ENCODE peak calls at places on chromosomes 2 and 18, in four cellular contexts. U is A549, I is glutamatergic neuron, H is foreskin fibroblast. O is an unnamed sample.

GRCh38 chr2:111100765-111101162 is 19.9 kb upstream of the BCL2L11 start:
- DNase-seq in U (peak), I (no peak), H (no peak), O (peak)

GRCh38 chr2:176088937-176089842 is 3.3 kb upstream of the HOXD13 start:
- DNase-seq in U (no peak), I (no peak), H (no peak), O (no peak)

GRCh38 chr2:128949360-128949759 is 630.7 kb upstream of the HS6ST1 start:
- DNase-seq in U (no peak), I (no peak), H (no peak), O (no peak)

GRCh38 chr2:205405752-205406151 is 276.5 kb upstream of the NRP2 start:
- DNase-seq in U (no peak), I (no peak), H (peak), O (no peak)

GRCh38 chr2:44137048-44137447 is 31.6 kb upstream of the PPM1B start:
- DNase-seq in U (no peak), I (no peak), H (no peak), O (no peak)

GRCh38 chr2:150133623-150134022 is 353.8 kb downstream of the RND3 start:
- DNase-seq in U (peak), I (no peak), H (peak), O (peak)

GRCh38 chr2:95025406-95026319 is at the start of gene MAL:
- DNase-seq in U (peak), I (peak), H (no peak), O (peak)

GRCh38 chr2:37802899-37803379 is 122.1 kb upstream of the RMDN2 start:
- DNase-seq in U (peak), I (no peak), H (peak), O (no peak)

GRCh38 chr2:36780231-36780808 is 83.8 kb downstream of the VIT start:
- DNase-seq in U (peak), I (no peak), H (peak), O (peak)

GRCh38 chr2:177275041-177275440 is 10.5 kb upstream of the NFE2L2 start:
- DNase-seq in U (peak), I (no peak), H (peak), O (no peak)

GRCh38 chr18:10170375-10170774 is 256.6 kb downstream of the VAPA start:
- DNase-seq in U (no peak), I (no peak), H (no peak), O (no peak)

GRCh38 chr2:128311755-128312341 is 6.8 kb downstream of the HS6ST1 start:
- DNase-seq in U (no peak), I (no peak), H (no peak), O (no peak)

GRCh38 chr2:158772306-158773078 is 22.6 kb upstream of the DAPL1 start:
- DNase-seq in U (no peak), I (no peak), H (no peak), O (no peak)

GRCh38 chr2:232142049-232142448 is 180.5 kb downstream of the DIS3L2 start:
- DNase-seq in U (peak), I (peak), H (no peak), O (peak)

GRCh38 chr2:63712748-63713147 is 124.0 kb downstream of the MDH1 start:
- DNase-seq in U (peak), I (no peak), H (peak), O (no peak)

GRCh38 chr2:33275689-33276444 is 200.6 kb upstream of the RASGRP3 start:
- DNase-seq in U (peak), I (no peak), H (peak), O (no peak)

GRCh38 chr2:20104900-20105545 is 53.6 kb upstream of the LAPTM4A start:
- DNase-seq in U (no peak), I (no peak), H (no peak), O (no peak)

GRCh38 chr2:38170098-38170497 is 94.1 kb upstream of the CYP1B1 start:
- DNase-seq in U (no peak), I (no peak), H (peak), O (no peak)

GRCh38 chr2:237858294-237859081 is 935 bp upstream of the RAMP1 start:
- DNase-seq in U (peak), I (peak), H (peak), O (peak)

GRCh38 chr2:105856576-105856975 is 111.9 kb downstream of the NCK2 start:
- DNase-seq in U (no peak), I (no peak), H (no peak), O (no peak)

GRCh38 chr2:147845608-147846002 is 776 bp downstream of the ACVR2A start:
- DNase-seq in U (no peak), I (no peak), H (no peak), O (no peak)

GRCh38 chr2:188369365-188369764 is 77.7 kb downstream of the GULP1 start:
- DNase-seq in U (peak), I (no peak), H (peak), O (peak)

GRCh38 chr2:138787053-138787666 is 7.0 kb upstream of the NXPH2 start:
- DNase-seq in U (peak), I (no peak), H (peak), O (peak)

GRCh38 chr2:52501715-52502475 is 1265.7 kb upstream of the CHAC2 start:
- DNase-seq in U (no peak), I (no peak), H (no peak), O (no peak)

GRCh38 chr2:26011990-26012856 is 21.7 kb upstream of the RAB10 start:
- DNase-seq in U (peak), I (no peak), H (no peak), O (no peak)

GRCh38 chr18:79963658-79964329 is 649 bp upstream of the HSBP1L1 start:
- DNase-seq in U (no peak), I (no peak), H (no peak), O (no peak)

GRCh38 chr18:80044072-80044471 is 9.8 kb downstream of the RBFA start:
- DNase-seq in U (no peak), I (no peak), H (no peak), O (no peak)

GRCh38 chr2:11876436-11876835 is 130.0 kb downstream of the LPIN1 start:
- DNase-seq in U (no peak), I (no peak), H (no peak), O (no peak)

GRCh38 chr2:240329116-240329665 is 106.3 kb upstream of the GPC1 start:
- DNase-seq in U (no peak), I (no peak), H (no peak), O (no peak)

GRCh38 chr2:200661477-200661876 is 75.7 kb downstream of the AOX1 start:
- DNase-seq in U (no peak), I (no peak), H (no peak), O (no peak)

GRCh38 chr2:187003038-187003543 is 154.1 kb upstream of the ZSWIM2 start:
- DNase-seq in U (no peak), I (no peak), H (no peak), O (no peak)

GRCh38 chr2:72935611-72935957 is 18.3 kb downstream of the EMX1 start:
- DNase-seq in U (no peak), I (no peak), H (no peak), O (no peak)

GRCh38 chr18:1062592-1062991 is 157.9 kb downstream of the ADCYAP1 start:
- DNase-seq in U (peak), I (no peak), H (no peak), O (no peak)

GRCh38 chr2:197189770-197190434 is 120.7 kb downstream of the ANKRD44 start:
- DNase-seq in U (no peak), I (no peak), H (no peak), O (no peak)

GRCh38 chr18:38250981-38251380 is 685.4 kb upstream of the CELF4 start:
- DNase-seq in U (no peak), I (no peak), H (no peak), O (no peak)

GRCh38 chr2:128260239-128261138 is 58.2 kb downstream of the HS6ST1 start:
- DNase-seq in U (peak), I (no peak), H (peak), O (no peak)

GRCh38 chr18:23131693-23132319 is 3.5 kb upstream of the CABLES1 start:
- DNase-seq in U (peak), I (no peak), H (peak), O (peak)

GRCh38 chr2:24228470-24228869 is 53.6 kb downstream of the FAM228A start:
- DNase-seq in U (peak), I (no peak), H (no peak), O (no peak)
- TF ChIP-seq CTCF in U (peak), I (no peak), H (peak), O (no peak)

GRCh38 chr2:100610381-100610831 is 47.6 kb downstream of the PDCL3 start:
- DNase-seq in U (peak), I (peak), H (peak), O (peak)

GRCh38 chr2:100603414-100603813 is 40.6 kb downstream of the PDCL3 start:
- DNase-seq in U (no peak), I (no peak), H (no peak), O (no peak)

GRCh38 chr2:100603945-100604633 is 41.3 kb downstream of the PDCL3 start:
- DNase-seq in U (no peak), I (no peak), H (no peak), O (no peak)

GRCh38 chr2:100606332-100606731 is 43.5 kb downstream of the PDCL3 start:
- DNase-seq in U (no peak), I (no peak), H (no peak), O (no peak)

DNA sequence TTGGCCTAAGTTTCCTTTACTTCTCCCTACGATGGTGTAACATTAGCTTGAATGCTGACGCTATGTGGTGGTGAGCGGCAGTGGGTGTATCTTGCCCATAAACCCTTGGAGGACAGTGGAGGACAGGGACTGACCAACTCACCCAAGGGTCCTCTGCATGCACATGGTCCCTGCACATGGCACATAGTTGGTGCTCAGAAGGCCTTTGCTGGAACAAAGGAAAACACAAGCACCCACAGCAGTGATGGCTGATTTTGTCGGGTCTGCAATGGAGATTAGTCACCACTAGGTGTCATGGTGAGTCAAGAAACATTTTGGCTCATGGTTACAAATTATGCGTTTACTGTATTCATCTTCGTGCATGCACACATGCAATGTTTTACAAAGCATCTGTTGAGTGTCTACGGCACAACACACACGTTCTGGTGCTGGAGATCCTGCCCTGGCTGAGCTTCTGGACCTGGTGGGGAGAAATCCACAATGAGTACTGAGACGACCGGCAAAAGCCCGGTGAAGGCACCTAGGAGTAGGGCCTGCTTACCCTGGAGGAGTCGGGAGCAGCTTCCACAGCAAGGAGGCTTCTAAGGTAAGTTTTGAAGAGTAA is 44.0 kb downstream of the PDCL3 start:
- DNase-seq in U (peak), I (peak), H (no peak), O (peak)
- TF ChIP-seq CTCF in U (peak), I (peak), H (peak), O (peak)

GRCh38 chr2:6163932-6164331 is 471.7 kb downstream of the SOX11 start:
- DNase-seq in U (no peak), I (no peak), H (no peak), O (no peak)

GRCh38 chr2:6167592-6168138 is 475.5 kb downstream of the SOX11 start:
- DNase-seq in U (no peak), I (no peak), H (no peak), O (no peak)

GRCh38 chr2:6168485-6168884 is 476.3 kb downstream of the SOX11 start:
- DNase-seq in U (no peak), I (no peak), H (no peak), O (no peak)
- TF ChIP-seq CTCF in U (no peak), I (no peak), H (no peak), O (no peak)

DNA sequence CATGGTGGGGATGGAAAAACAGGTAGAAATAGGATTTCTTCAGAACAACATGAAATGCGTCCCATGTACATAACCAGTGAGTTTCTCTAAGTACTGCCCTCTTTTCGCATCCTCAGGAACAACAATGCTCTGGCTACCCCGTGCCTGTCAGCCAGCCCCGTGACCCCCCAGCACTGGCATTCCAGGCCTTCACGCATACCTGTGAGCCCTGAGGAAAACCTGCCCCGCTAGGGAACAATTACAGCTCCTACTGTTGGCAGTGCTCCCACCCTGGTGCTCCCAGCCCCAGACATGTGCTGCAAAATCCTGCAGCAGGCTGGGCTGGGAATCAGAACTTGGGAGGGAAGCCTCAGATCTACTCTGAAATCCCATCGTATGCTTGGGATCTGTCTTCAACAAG is 9.1 kb downstream of the SMAD7 start:
- DNase-seq in U (no peak), I (no peak), H (no peak), O (no peak)
- TF ChIP-seq CTCF in U (no peak), I (no peak), H (no peak), O (no peak)

DNA sequence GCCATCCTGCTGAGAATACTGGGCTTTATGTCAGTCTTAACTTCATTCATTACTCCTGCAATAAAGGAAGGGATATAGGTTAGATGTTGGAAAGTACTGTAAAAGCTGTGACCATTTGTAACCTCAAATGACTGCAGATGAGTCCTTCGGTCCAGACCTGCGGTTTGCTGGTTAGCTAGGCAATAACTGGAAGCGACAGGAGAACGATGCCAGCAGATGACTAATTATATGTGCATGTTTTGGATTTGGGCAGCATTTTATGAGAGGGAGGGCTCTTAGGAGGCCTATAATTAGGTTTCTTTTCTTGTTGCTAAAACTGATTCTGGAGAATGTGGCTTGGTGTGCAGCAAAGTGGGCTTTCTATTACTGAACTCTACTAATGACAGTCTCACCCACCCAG is 205.6 kb downstream of the TMEM182 start:
- DNase-seq in U (no peak), I (no peak), H (no peak), O (no peak)
- TF ChIP-seq CTCF in U (no peak), I (no peak), H (no peak), O (no peak)